ENCODE peak calls at places on chromosomes 2 and 18, in five cellular contexts. One of them, this sample, is unnamed.

GRCh38 chr2:37916512-37917082 is 8.5 kb upstream of the RMDN2 start:
- DNase-seq in transverse colon: peak; percentile 55
- DNase-seq in brain microvascular endothelial cell: peak; percentile 57
- DNase-seq in adrenal gland: peak; percentile 82
- DNase-seq in GM12878: no peak
- DNase-seq in this sample: no peak

GRCh38 chr2:134954065-134954464 is 35.4 kb downstream of the CCNT2 start:
- DNase-seq in transverse colon: no peak
- DNase-seq in brain microvascular endothelial cell: no peak
- DNase-seq in adrenal gland: no peak
- DNase-seq in GM12878: no peak
- DNase-seq in this sample: no peak

GRCh38 chr2:122078451-122078850 is 323.0 kb downstream of the TSN start:
- DNase-seq in transverse colon: no peak
- DNase-seq in brain microvascular endothelial cell: no peak
- DNase-seq in adrenal gland: no peak
- DNase-seq in GM12878: no peak
- DNase-seq in this sample: no peak

GRCh38 chr2:158610059-158610458 is 153.3 kb downstream of the PKP4 start:
- DNase-seq in transverse colon: no peak
- DNase-seq in brain microvascular endothelial cell: no peak
- DNase-seq in adrenal gland: no peak
- DNase-seq in GM12878: no peak
- DNase-seq in this sample: no peak

GRCh38 chr2:5689790-5690189 is 2.4 kb upstream of the SOX11 start:
- DNase-seq in transverse colon: no peak
- DNase-seq in brain microvascular endothelial cell: no peak
- DNase-seq in adrenal gland: no peak
- DNase-seq in GM12878: no peak
- DNase-seq in this sample: no peak

GRCh38 chr18:69261436-69261835 is 139.3 kb upstream of the DOK6 start:
- DNase-seq in transverse colon: no peak
- DNase-seq in brain microvascular endothelial cell: no peak
- DNase-seq in adrenal gland: no peak
- DNase-seq in GM12878: no peak
- DNase-seq in this sample: no peak

GRCh38 chr2:234326694-234327093 is 170.2 kb downstream of the ARL4C start:
- DNase-seq in transverse colon: no peak
- DNase-seq in brain microvascular endothelial cell: no peak
- DNase-seq in adrenal gland: no peak
- DNase-seq in GM12878: no peak
- DNase-seq in this sample: no peak

GRCh38 chr2:196336206-196336605 is 164.8 kb upstream of the STK17B start:
- DNase-seq in transverse colon: no peak
- DNase-seq in brain microvascular endothelial cell: peak; percentile 32
- DNase-seq in adrenal gland: no peak
- DNase-seq in GM12878: no peak
- DNase-seq in this sample: no peak

GRCh38 chr2:39696072-39696471 is 30.4 kb downstream of the TMEM178A start:
- DNase-seq in transverse colon: no peak
- DNase-seq in brain microvascular endothelial cell: peak; percentile 92
- DNase-seq in adrenal gland: no peak
- DNase-seq in GM12878: no peak
- DNase-seq in this sample: no peak

GRCh38 chr2:178361588-178361987 is 89.4 kb downstream of the PRKRA start:
- DNase-seq in transverse colon: no peak
- DNase-seq in brain microvascular endothelial cell: no peak
- DNase-seq in adrenal gland: no peak
- DNase-seq in GM12878: no peak
- DNase-seq in this sample: no peak

GRCh38 chr18:9750606-9751304 is 42.7 kb downstream of the RAB31 start:
- DNase-seq in transverse colon: no peak
- DNase-seq in brain microvascular endothelial cell: no peak
- DNase-seq in adrenal gland: peak; percentile 64
- DNase-seq in GM12878: no peak
- DNase-seq in this sample: no peak

GRCh38 chr18:46771141-46771540 is 14.3 kb upstream of the ST8SIA5 start:
- DNase-seq in transverse colon: no peak
- DNase-seq in brain microvascular endothelial cell: no peak
- DNase-seq in adrenal gland: no peak
- DNase-seq in GM12878: no peak
- DNase-seq in this sample: no peak

GRCh38 chr2:160075171-160075570 is 12.8 kb upstream of the PLA2R1 start:
- DNase-seq in transverse colon: no peak
- DNase-seq in brain microvascular endothelial cell: peak; percentile 95
- DNase-seq in adrenal gland: no peak
- DNase-seq in GM12878: no peak
- DNase-seq in this sample: no peak

DNA sequence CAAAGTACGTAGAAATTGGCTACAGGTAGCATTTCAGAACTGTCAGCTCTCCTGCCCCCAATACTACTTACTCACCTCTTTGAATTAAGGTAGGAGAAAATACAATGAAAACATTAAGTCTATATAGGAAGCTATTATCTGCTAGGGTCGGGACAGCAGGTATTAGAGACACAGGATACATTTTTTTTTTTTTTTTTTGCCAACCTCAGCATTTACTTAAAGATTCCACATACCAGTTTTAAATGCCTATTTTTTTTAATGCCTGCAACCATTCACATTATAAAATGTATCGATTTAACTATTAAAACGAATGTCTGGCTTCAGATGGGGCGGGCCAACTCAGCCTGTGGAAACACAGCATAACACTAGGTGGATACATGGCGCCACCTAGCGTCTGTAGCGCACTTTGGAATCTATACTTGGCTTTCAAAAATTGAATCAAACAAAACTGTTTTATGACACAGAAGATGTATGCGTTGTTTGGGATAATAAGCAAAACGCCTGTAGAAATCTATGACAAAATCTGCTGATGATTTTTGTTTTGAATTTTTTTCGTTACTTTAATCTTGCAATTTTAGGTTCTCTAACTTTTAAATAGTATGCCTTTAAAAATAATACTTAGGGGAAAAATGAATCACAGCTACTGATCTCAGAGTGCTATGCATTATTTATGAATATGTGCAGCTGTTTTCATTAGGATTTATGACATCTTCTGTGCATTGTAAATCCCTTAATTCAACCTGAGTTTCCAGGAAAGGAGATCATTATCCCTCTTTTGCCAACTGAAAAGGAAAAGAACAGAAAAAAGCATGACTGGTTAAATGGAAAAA is 261.0 kb downstream of the NYAP2 start:
- DNase-seq in transverse colon: peak; percentile 76
- DNase-seq in brain microvascular endothelial cell: peak; percentile 70
- DNase-seq in adrenal gland: peak; percentile 85
- DNase-seq in GM12878: peak; percentile 9
- DNase-seq in this sample: peak; percentile 69
- TF ChIP-seq CTCF in transverse colon: peak; percentile 83
- TF ChIP-seq CTCF in brain microvascular endothelial cell: peak; percentile 87
- TF ChIP-seq CTCF in adrenal gland: peak; percentile 86
- TF ChIP-seq CTCF in GM12878: peak; percentile 90
- TF ChIP-seq CTCF in this sample: peak; percentile 85

DNA sequence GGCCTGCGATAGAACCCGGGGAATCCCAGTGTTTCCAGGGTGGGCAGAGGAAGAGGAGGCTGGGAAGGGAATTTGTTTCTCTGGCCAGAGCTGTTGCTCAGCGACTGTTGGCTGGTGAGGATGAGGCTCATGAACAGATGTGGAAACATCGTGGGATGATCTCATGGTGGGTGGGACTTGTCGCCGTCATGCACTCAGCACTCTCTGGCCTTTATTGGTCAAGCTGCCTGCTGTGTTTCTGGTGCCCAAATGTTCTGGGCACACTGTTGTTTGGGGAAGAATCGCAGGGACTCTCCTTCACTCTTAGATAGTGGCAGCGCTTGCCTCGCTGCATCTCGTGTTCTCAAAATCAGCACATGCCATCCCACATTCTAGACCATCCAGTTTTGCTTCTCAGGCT is 145.5 kb downstream of the AGAP1 start:
- DNase-seq in transverse colon: peak; percentile 64
- DNase-seq in brain microvascular endothelial cell: peak; percentile 90
- DNase-seq in adrenal gland: peak; percentile 65
- DNase-seq in GM12878: no peak
- DNase-seq in this sample: no peak
- H3K27ac ChIP-seq in transverse colon: peak overlapping the region; percentile 83
- H3K27ac ChIP-seq in brain microvascular endothelial cell: peak overlapping the region; percentile 48
- H3K27ac ChIP-seq in adrenal gland: peak overlapping the region; percentile 69
- H3K27ac ChIP-seq in GM12878: no peak overlapping the region
- H3K27ac ChIP-seq in this sample: no peak overlapping the region

DNA sequence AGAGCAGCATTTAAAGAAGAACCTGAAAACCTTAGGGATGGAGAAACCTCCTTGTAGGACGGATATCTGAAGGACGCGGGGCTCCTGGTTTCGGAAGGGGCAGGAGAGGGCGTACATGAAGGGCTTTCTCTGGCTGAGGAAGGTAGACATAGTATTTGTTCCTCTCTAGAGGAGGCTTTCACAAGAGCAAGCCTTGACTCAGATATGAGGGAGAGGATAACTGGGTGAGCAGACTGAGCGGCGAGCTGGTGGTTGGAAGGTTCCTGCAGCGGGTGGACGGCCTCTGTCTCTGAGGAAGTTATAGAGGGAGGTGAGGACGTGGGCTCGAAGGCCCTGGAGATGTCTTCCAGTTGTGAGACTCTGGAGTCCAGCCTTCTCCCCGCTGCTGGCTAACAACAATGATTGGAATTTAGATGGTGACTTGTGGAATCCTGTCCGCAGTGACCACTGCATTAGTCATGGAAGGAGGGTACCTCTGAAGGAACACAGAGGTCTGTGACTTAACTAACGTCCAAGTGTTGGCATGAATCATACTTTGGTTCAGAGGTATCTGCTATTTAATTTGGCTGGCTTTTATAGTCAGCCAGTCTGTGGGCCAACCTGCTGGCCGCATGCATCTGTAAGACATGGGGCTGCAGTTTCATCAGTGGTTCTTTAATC is 80.9 kb downstream of the ASAP2 start:
- DNase-seq in transverse colon: no peak
- DNase-seq in brain microvascular endothelial cell: peak; percentile 98
- DNase-seq in adrenal gland: no peak
- DNase-seq in GM12878: no peak
- DNase-seq in this sample: no peak
- TF ChIP-seq CTCF in transverse colon: no peak
- TF ChIP-seq CTCF in brain microvascular endothelial cell: no peak
- TF ChIP-seq CTCF in adrenal gland: no peak
- TF ChIP-seq CTCF in GM12878: no peak
- TF ChIP-seq CTCF in this sample: no peak

DNA sequence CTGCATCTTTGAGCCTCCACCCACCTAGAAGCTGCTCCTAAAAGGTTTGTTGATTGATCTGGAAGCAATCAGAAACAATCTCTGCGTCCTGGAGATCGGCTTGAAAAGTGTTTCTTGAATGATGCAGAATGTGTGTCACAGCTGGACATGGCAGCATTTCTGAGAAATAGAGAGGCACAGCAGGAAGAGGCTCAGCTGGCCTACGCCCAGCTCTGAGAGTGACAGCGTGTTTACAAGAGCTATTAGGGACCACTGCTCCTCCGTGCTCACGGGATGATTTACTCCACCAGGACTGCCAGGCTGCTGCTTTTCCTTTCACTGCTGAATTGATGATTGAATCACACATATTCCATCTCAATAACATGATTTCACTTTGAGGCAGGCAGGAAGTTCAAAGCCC is 62.8 kb downstream of the GALNT14 start:
- DNase-seq in transverse colon: no peak
- DNase-seq in brain microvascular endothelial cell: no peak
- DNase-seq in adrenal gland: no peak
- DNase-seq in GM12878: no peak
- DNase-seq in this sample: no peak
- H3K27ac ChIP-seq in transverse colon: no peak overlapping the region
- H3K27ac ChIP-seq in brain microvascular endothelial cell: no peak overlapping the region
- H3K27ac ChIP-seq in adrenal gland: no peak overlapping the region
- H3K27ac ChIP-seq in GM12878: no peak overlapping the region
- H3K27ac ChIP-seq in this sample: no peak overlapping the region

GRCh38 chr2:217913415-217913814 is 89.4 kb downstream of the TNS1 start:
- DNase-seq in transverse colon: no peak
- DNase-seq in brain microvascular endothelial cell: no peak
- DNase-seq in adrenal gland: peak; percentile 59
- DNase-seq in GM12878: no peak
- DNase-seq in this sample: peak; percentile 24
- TF ChIP-seq CTCF in transverse colon: no peak
- TF ChIP-seq CTCF in brain microvascular endothelial cell: no peak
- TF ChIP-seq CTCF in adrenal gland: peak; percentile 50
- TF ChIP-seq CTCF in GM12878: no peak
- TF ChIP-seq CTCF in this sample: no peak

GRCh38 chr2:54723300-54724149 is at the start of gene EML6:
- DNase-seq in transverse colon: peak; percentile 99
- DNase-seq in brain microvascular endothelial cell: peak; percentile 98
- DNase-seq in adrenal gland: peak; percentile 99
- DNase-seq in GM12878: peak; percentile 89
- DNase-seq in this sample: peak; percentile 99

GRCh38 chr2:54724560-54725342 is 1.3 kb downstream of the EML6 start:
- DNase-seq in transverse colon: peak; percentile 27
- DNase-seq in brain microvascular endothelial cell: no peak
- DNase-seq in adrenal gland: peak; percentile 44
- DNase-seq in GM12878: no peak
- DNase-seq in this sample: peak; percentile 42

GRCh38 chr2:54724150-54724559 is 693 bp downstream of the EML6 start:
- DNase-seq in transverse colon: no peak
- DNase-seq in brain microvascular endothelial cell: no peak
- DNase-seq in adrenal gland: no peak
- DNase-seq in GM12878: no peak
- DNase-seq in this sample: no peak

GRCh38 chr2:54720563-54720962 is 2.9 kb upstream of the EML6 start:
- DNase-seq in transverse colon: no peak
- DNase-seq in brain microvascular endothelial cell: no peak
- DNase-seq in adrenal gland: peak; percentile 35
- DNase-seq in GM12878: no peak
- DNase-seq in this sample: no peak

GRCh38 chr2:54722641-54723299 is 692 bp upstream of the EML6 start:
- DNase-seq in transverse colon: no peak
- DNase-seq in brain microvascular endothelial cell: no peak
- DNase-seq in adrenal gland: peak; percentile 66
- DNase-seq in GM12878: no peak
- DNase-seq in this sample: no peak
- H3K27ac ChIP-seq in transverse colon: peak overlapping the region; percentile 85
- H3K27ac ChIP-seq in brain microvascular endothelial cell: peak overlapping the region; percentile 78
- H3K27ac ChIP-seq in adrenal gland: peak overlapping the region; percentile 92
- H3K27ac ChIP-seq in GM12878: no peak overlapping the region
- H3K27ac ChIP-seq in this sample: peak overlapping the region; percentile 61